ENCODE peak calls at places on chromosomes 4 and X, in six cellular contexts. One of them, this sample, is unnamed.

GRCh38 chrX:153669174-153669890 is 4.3 kb downstream of the PNCK start:
- DNase-seq in dermis blood vessel endothelial cell: peak
- DNase-seq in LoVo: no peak
- DNase-seq in RWPE1: no peak
- DNase-seq in T-helper 2 cell: peak
- DNase-seq in CD4-positive, CD25-positive, alpha-beta regulatory T cell: peak
- DNase-seq in this sample: peak

GRCh38 chrX:63250253-63250868 is 100.8 kb downstream of the SPIN4 start:
- DNase-seq in RWPE1: peak
- DNase-seq in CD4-positive, CD25-positive, alpha-beta regulatory T cell: peak
- DNase-seq in T-helper 2 cell: no peak
- DNase-seq in dermis blood vessel endothelial cell: peak
- DNase-seq in LoVo: peak
- DNase-seq in this sample: peak

GRCh38 chr4:37243722-37244582 is 591 bp upstream of the NWD2 start:
- DNase-seq in T-helper 2 cell: no peak
- DNase-seq in LoVo: no peak
- DNase-seq in dermis blood vessel endothelial cell: peak
- DNase-seq in RWPE1: no peak
- DNase-seq in CD4-positive, CD25-positive, alpha-beta regulatory T cell: peak
- DNase-seq in this sample: no peak

GRCh38 chr4:89788243-89789072 is 48.5 kb downstream of the SNCA start:
- DNase-seq in CD4-positive, CD25-positive, alpha-beta regulatory T cell: no peak
- DNase-seq in LoVo: no peak
- DNase-seq in RWPE1: no peak
- DNase-seq in T-helper 2 cell: no peak
- DNase-seq in dermis blood vessel endothelial cell: peak
- DNase-seq in this sample: peak

GRCh38 chrX:81201692-81202412 is at the start of the genes HMGN5 and SH3BGRL:
- DNase-seq in LoVo: peak
- DNase-seq in RWPE1: peak
- DNase-seq in CD4-positive, CD25-positive, alpha-beta regulatory T cell: peak
- DNase-seq in dermis blood vessel endothelial cell: peak
- DNase-seq in T-helper 2 cell: peak
- DNase-seq in this sample: peak

GRCh38 chr4:159097785-159098184 is 5.1 kb upstream of the RAPGEF2 start:
- DNase-seq in RWPE1: no peak
- DNase-seq in dermis blood vessel endothelial cell: peak
- DNase-seq in T-helper 2 cell: no peak
- DNase-seq in CD4-positive, CD25-positive, alpha-beta regulatory T cell: no peak
- DNase-seq in LoVo: no peak
- DNase-seq in this sample: no peak

GRCh38 chrX:17830211-17830610 is 30.9 kb downstream of the RAI2 start:
- DNase-seq in T-helper 2 cell: no peak
- DNase-seq in RWPE1: no peak
- DNase-seq in CD4-positive, CD25-positive, alpha-beta regulatory T cell: no peak
- DNase-seq in LoVo: no peak
- DNase-seq in dermis blood vessel endothelial cell: no peak
- DNase-seq in this sample: no peak

GRCh38 chr4:105859233-105859632 is 36.0 kb upstream of the NPNT start:
- DNase-seq in LoVo: peak
- DNase-seq in RWPE1: peak
- DNase-seq in dermis blood vessel endothelial cell: peak
- DNase-seq in T-helper 2 cell: no peak
- DNase-seq in CD4-positive, CD25-positive, alpha-beta regulatory T cell: no peak
- DNase-seq in this sample: peak